ENCODE peak calls at places on chromosomes 6 and 20, in eight cellular contexts. One of them, this sample, is unnamed.

GRCh38 chr6:3090013-3090412 is 21.7 kb downstream of the RIPK1 start:
- DNase-seq in mucosa of gallbladder: no peak
- DNase-seq in neuronal stem cell: no peak
- DNase-seq in GM12892: no peak
- DNase-seq in adrenal gland: no peak
- DNase-seq in dermis blood vessel endothelial cell: no peak
- DNase-seq in Daoy: no peak
- DNase-seq in anterior cingulate cortex: no peak
- DNase-seq in this sample: no peak

GRCh38 chr6:107115695-107116327 is 496 bp upstream of the BEND3 start:
- DNase-seq in GM12892: peak; percentile 36
- DNase-seq in mucosa of gallbladder: no peak
- DNase-seq in dermis blood vessel endothelial cell: peak; percentile 49
- DNase-seq in Daoy: peak; percentile 77
- DNase-seq in neuronal stem cell: peak; percentile 67
- DNase-seq in anterior cingulate cortex: peak; percentile 25
- DNase-seq in adrenal gland: peak; percentile 41
- DNase-seq in this sample: peak; percentile 33

GRCh38 chr6:72886170-72886569 is 264.3 kb downstream of the KCNQ5 start:
- DNase-seq in adrenal gland: no peak
- DNase-seq in GM12892: no peak
- DNase-seq in dermis blood vessel endothelial cell: no peak
- DNase-seq in neuronal stem cell: no peak
- DNase-seq in anterior cingulate cortex: no peak
- DNase-seq in Daoy: no peak
- DNase-seq in mucosa of gallbladder: no peak
- DNase-seq in this sample: no peak

GRCh38 chr20:20199338-20200160 is 147.2 kb downstream of the CFAP61 start:
- DNase-seq in neuronal stem cell: no peak
- DNase-seq in anterior cingulate cortex: no peak
- DNase-seq in GM12892: no peak
- DNase-seq in Daoy: no peak
- DNase-seq in dermis blood vessel endothelial cell: no peak
- DNase-seq in adrenal gland: no peak
- DNase-seq in mucosa of gallbladder: no peak
- DNase-seq in this sample: no peak

GRCh38 chr6:36104836-36105235 is 25.5 kb upstream of the MAPK13 start:
- DNase-seq in Daoy: no peak
- DNase-seq in anterior cingulate cortex: no peak
- DNase-seq in dermis blood vessel endothelial cell: no peak
- DNase-seq in adrenal gland: no peak
- DNase-seq in neuronal stem cell: no peak
- DNase-seq in mucosa of gallbladder: no peak
- DNase-seq in GM12892: no peak
- DNase-seq in this sample: peak; percentile 36

GRCh38 chr20:38751360-38751976 is 3.2 kb downstream of the ACTR5 start:
- DNase-seq in dermis blood vessel endothelial cell: peak; percentile 78
- DNase-seq in adrenal gland: peak; percentile 29
- DNase-seq in neuronal stem cell: no peak
- DNase-seq in GM12892: no peak
- DNase-seq in anterior cingulate cortex: no peak
- DNase-seq in Daoy: peak; percentile 9
- DNase-seq in mucosa of gallbladder: no peak
- DNase-seq in this sample: no peak

GRCh38 chr20:15619816-15620215 is 953.4 kb downstream of the KIF16B start:
- DNase-seq in anterior cingulate cortex: no peak
- DNase-seq in adrenal gland: no peak
- DNase-seq in dermis blood vessel endothelial cell: no peak
- DNase-seq in mucosa of gallbladder: no peak
- DNase-seq in neuronal stem cell: no peak
- DNase-seq in Daoy: no peak
- DNase-seq in GM12892: no peak
- DNase-seq in this sample: no peak

GRCh38 chr20:16194961-16195360 is 378.3 kb downstream of the KIF16B start:
- DNase-seq in mucosa of gallbladder: no peak
- DNase-seq in Daoy: no peak
- DNase-seq in neuronal stem cell: no peak
- DNase-seq in anterior cingulate cortex: no peak
- DNase-seq in adrenal gland: no peak
- DNase-seq in GM12892: no peak
- DNase-seq in dermis blood vessel endothelial cell: no peak
- DNase-seq in this sample: no peak

GRCh38 chr6:61887425-61887824 is 398.6 kb downstream of the KHDRBS2 start:
- DNase-seq in adrenal gland: no peak
- DNase-seq in dermis blood vessel endothelial cell: no peak
- DNase-seq in GM12892: no peak
- DNase-seq in mucosa of gallbladder: no peak
- DNase-seq in Daoy: no peak
- DNase-seq in anterior cingulate cortex: no peak
- DNase-seq in neuronal stem cell: no peak
- DNase-seq in this sample: no peak

GRCh38 chr6:158655569-158656450 is 6.0 kb downstream of the SYTL3 start:
- DNase-seq in GM12892: no peak
- DNase-seq in anterior cingulate cortex: no peak
- DNase-seq in neuronal stem cell: no peak
- DNase-seq in dermis blood vessel endothelial cell: no peak
- DNase-seq in mucosa of gallbladder: no peak
- DNase-seq in Daoy: no peak
- DNase-seq in adrenal gland: no peak
- DNase-seq in this sample: no peak

This sample was measured in pons.